ENCODE peak calls at places on chromosomes 11 and 22, in ten cellular contexts. S, H, Y, Q, R, X, L, U, K and A are unnamed samples.
A peak's percentile ranks its signal among the peaks of the same experiment; 100 is the strongest.

GRCh38 chr22:27045103-27045940 is 387.9 kb downstream of the MIAT start:
- DNase-seq in X (no peak), R (no peak), U (no peak), L (no peak), Y (peak; percentile 64), K (peak; percentile 34), Q (peak; percentile 72), H (peak; percentile 1), S (no peak), A (no peak)

GRCh38 chr22:38698407-38699094 is 2.2 kb downstream of the JOSD1 start:
- DNase-seq in S (no peak), U (no peak), R (no peak), K (no peak), H (no peak), Q (no peak), X (no peak), L (no peak), Y (no peak), A (no peak)

GRCh38 chr11:35009191-35009940 is 92.9 kb downstream of the PDHX start:
- DNase-seq in Q (peak; percentile 56), R (no peak), L (no peak), U (no peak), H (no peak), K (peak; percentile 83), S (no peak), Y (peak; percentile 76), X (peak; percentile 62), A (peak; percentile 50)

GRCh38 chr22:50045211-50046018 is 12.7 kb downstream of the TTLL8 start:
- DNase-seq in H (no peak), K (no peak), X (no peak), Y (no peak), U (no peak), R (no peak), Q (no peak), S (no peak), L (no peak), A (no peak)

GRCh38 chr22:40597541-40598453 is 38.7 kb downstream of the MRTFA start:
- DNase-seq in Y (peak; percentile 30), Q (no peak), R (no peak), S (no peak), H (no peak), X (no peak), L (no peak), U (no peak), K (peak; percentile 36), A (no peak)

GRCh38 chr11:123798513-123799252 is 7.5 kb downstream of the OR6M1 start:
- DNase-seq in U (no peak), K (no peak), Q (no peak), H (no peak), Y (no peak), R (no peak), L (no peak), X (no peak), S (no peak), A (no peak)

GRCh38 chr11:63476618-63477017 is 14.3 kb downstream of the PLAAT5 start:
- DNase-seq in Q (no peak), Y (no peak), U (no peak), R (no peak), S (no peak), L (no peak), K (no peak), H (no peak), X (no peak), A (no peak)

GRCh38 chr11:75773595-75774353 is 5.2 kb downstream of the DGAT2 start:
- DNase-seq in R (no peak), L (no peak), Y (no peak), X (no peak), H (no peak), K (no peak), S (no peak), U (no peak), Q (no peak), A (no peak)

GRCh38 chr11:43830928-43831440 is 49.6 kb upstream of the ALKBH3 start:
- DNase-seq in L (no peak), U (peak; percentile 4), K (peak; percentile 93), H (peak; percentile 42), Y (peak; percentile 100), X (peak; percentile 97), R (no peak), Q (peak; percentile 97), S (no peak), A (peak; percentile 85)

GRCh38 chr11:74675761-74676160 is 55.5 kb downstream of the CHRDL2 start:
- DNase-seq in Y (no peak), X (no peak), H (no peak), L (no peak), S (no peak), R (no peak), K (no peak), Q (no peak), U (no peak), A (no peak)

GRCh38 chr11:78432058-78432515 is 14.5 kb upstream of the GAB2 start:
- DNase-seq in Q (no peak), Y (no peak), K (no peak), H (no peak), L (no peak), S (no peak), U (no peak), X (no peak), R (no peak), A (no peak)

GRCh38 chr11:60919320-60919719 is 4.9 kb upstream of the TMEM132A start:
- DNase-seq in U (no peak), R (no peak), H (no peak), X (no peak), Q (no peak), Y (no peak), S (no peak), L (no peak), K (no peak), A (no peak)

GRCh38 chr11:72588656-72589410 is 85.4 kb downstream of the PDE2A start:
- DNase-seq in Y (no peak), X (no peak), U (no peak), L (no peak), K (no peak), R (no peak), S (no peak), H (no peak), Q (no peak), A (no peak)

GRCh38 chr22:28341001-28341400 is 338.6 kb downstream of the TTC28 start:
- DNase-seq in Q (no peak), Y (no peak), R (no peak), H (no peak), U (no peak), L (no peak), S (no peak), K (peak; percentile 4), X (no peak), A (no peak)

GRCh38 chr11:3225826-3226750 is 6.1 kb downstream of the MRGPRE start:
- DNase-seq in X (no peak), Y (no peak), S (no peak), H (no peak), L (peak; percentile 56), R (no peak), K (no peak), Q (no peak), U (no peak), A (no peak)

GRCh38 chr11:129440028-129440630 is 64.5 kb downstream of the BARX2 start:
- DNase-seq in Y (peak; percentile 8), R (no peak), K (peak; percentile 95), S (no peak), U (no peak), L (no peak), H (no peak), X (no peak), Q (no peak), A (no peak)

GRCh38 chr22:49302150-49302460 is 525.6 kb downstream of the BRD1 start:
- DNase-seq in H (no peak), R (no peak), Q (no peak), L (peak; percentile 13), U (no peak), X (no peak), K (no peak), S (no peak), Y (no peak), A (no peak)

GRCh38 chr11:2313051-2313951 is 11.5 kb downstream of the TSPAN32 start:
- DNase-seq in Y (no peak), X (no peak), U (no peak), Q (no peak), S (peak; percentile 65), K (no peak), R (no peak), H (no peak), L (no peak), A (no peak)

GRCh38 chr11:5117588-5117987 is 20.6 kb downstream of the OR52A5 start:
- DNase-seq in H (no peak), Y (no peak), X (no peak), U (no peak), L (no peak), K (no peak), S (no peak), Q (no peak), R (no peak), A (no peak)

GRCh38 chr22:27405672-27406388 is 395.7 kb downstream of the MN1 start:
- DNase-seq in L (no peak), K (peak; percentile 56), S (peak; percentile 68), X (peak; percentile 67), U (no peak), H (peak; percentile 53), R (no peak), Q (no peak), Y (peak; percentile 41), A (no peak)

GRCh38 chr11:105870521-105871113 is 151.4 kb downstream of the MSANTD4 start:
- DNase-seq in Q (no peak), R (no peak), L (no peak), S (no peak), U (no peak), X (no peak), H (no peak), Y (no peak), K (no peak), A (no peak)

GRCh38 chr11:70456921-70457532 is 58.7 kb downstream of the CTTN start:
- DNase-seq in X (no peak), S (no peak), U (no peak), L (no peak), R (no peak), K (no peak), Q (no peak), Y (peak; percentile 69), H (peak; percentile 4), A (no peak)

GRCh38 chr11:75780888-75781287 is 12.3 kb downstream of the DGAT2 start:
- DNase-seq in Y (no peak), R (no peak), H (no peak), U (no peak), Q (no peak), L (no peak), X (no peak), K (no peak), S (no peak), A (no peak)

GRCh38 chr11:62931501-62932278 is 10.5 kb upstream of the CHRM1 start:
- DNase-seq in R (no peak), S (no peak), H (no peak), Q (no peak), Y (no peak), L (no peak), U (no peak), K (no peak), X (no peak), A (no peak)

GRCh38 chr11:119993732-119994131 is 144.2 kb downstream of the TRIM29 start:
- DNase-seq in S (no peak), H (no peak), R (no peak), Y (no peak), X (no peak), K (peak; percentile 51), U (no peak), L (no peak), Q (no peak), A (no peak)

GRCh38 chr11:130431806-130432205 is 3.4 kb upstream of the ADAMTS8 start:
- DNase-seq in H (no peak), L (no peak), U (no peak), Q (no peak), X (no peak), K (no peak), S (no peak), R (no peak), Y (peak; percentile 34), A (no peak)